ENCODE peak calls at places on chromosomes 13 and 19, in five cellular contexts. H is K562, Z is HepG2, G is GM12878, A is HL-60. K is an unnamed sample.

GRCh38 chr13:99970761-99971575 is 599 bp downstream of the ZIC5 start:
- DNase-seq in H (peak), Z (no peak), G (no peak), A (no peak), K (no peak)

GRCh38 chr13:68099616-68100015 is 869.5 kb upstream of the PCDH9 start:
- DNase-seq in H (no peak), Z (no peak), G (no peak), A (no peak), K (no peak)

GRCh38 chr13:75785130-75785529 is 149.0 kb downstream of the LMO7 start:
- DNase-seq in H (no peak), Z (no peak), G (no peak), A (no peak), K (no peak)

GRCh38 chr13:22926176-22927007 is 254.4 kb upstream of the SGCG start:
- DNase-seq in H (peak), Z (no peak), G (no peak), A (no peak), K (peak)

GRCh38 chr19:45040059-45040767 is 1.4 kb downstream of the CLASRP start:
- DNase-seq in H (no peak), Z (no peak), G (no peak), A (peak), K (no peak)

GRCh38 chr13:101959016-101959415 is 442.8 kb downstream of the FGF14 start:
- DNase-seq in H (no peak), Z (no peak), G (no peak), A (no peak), K (no peak)

GRCh38 chr13:79986890-79987289 is 354.0 kb downstream of the SPRY2 start:
- DNase-seq in H (no peak), Z (no peak), G (no peak), A (no peak), K (no peak)

GRCh38 chr13:24671367-24672117 is 8.7 kb upstream of the ATP12A start:
- DNase-seq in H (peak), Z (peak), G (no peak), A (no peak), K (no peak)

GRCh38 chr13:19622189-19622588 is 11.3 kb upstream of the MPHOSPH8 start:
- DNase-seq in H (no peak), Z (no peak), G (no peak), A (no peak), K (no peak)

GRCh38 chr13:108963276-108963810 is 333.9 kb downstream of the MYO16 start:
- DNase-seq in H (no peak), Z (no peak), G (no peak), A (no peak), K (no peak)

GRCh38 chr13:22243519-22244197 is 572.8 kb downstream of the FGF9 start:
- DNase-seq in H (no peak), Z (no peak), G (no peak), A (no peak), K (no peak)

GRCh38 chr19:46191356-46191755 is 38.2 kb upstream of the IGFL1 start:
- DNase-seq in H (no peak), Z (no peak), G (no peak), A (no peak), K (no peak)

GRCh38 chr19:48989701-48990291 is 3.3 kb downstream of the GYS1 start:
- DNase-seq in H (no peak), Z (no peak), G (no peak), A (no peak), K (no peak)

GRCh38 chr13:20570540-20570939 is 3.6 kb downstream of the IFT88 start:
- DNase-seq in H (no peak), Z (no peak), G (no peak), A (no peak), K (no peak)

GRCh38 chr19:17737690-17738153 is 13.6 kb upstream of the FCHO1 start:
- DNase-seq in H (no peak), Z (no peak), G (no peak), A (no peak), K (no peak)

GRCh38 chr13:50378513-50378970 is 363.3 kb downstream of the KCNRG start:
- DNase-seq in H (no peak), Z (no peak), G (no peak), A (no peak), K (no peak)

GRCh38 chr19:6238643-6239281 is 41.0 kb downstream of the MLLT1 start:
- DNase-seq in H (no peak), Z (no peak), G (no peak), A (no peak), K (no peak)

GRCh38 chr19:4582980-4583842 is 23.7 kb upstream of the SEMA6B start:
- DNase-seq in H (no peak), Z (peak), G (no peak), A (no peak), K (no peak)

GRCh38 chr13:26487781-26488180 is 69.7 kb upstream of the WASF3 start:
- DNase-seq in H (no peak), Z (no peak), G (no peak), A (no peak), K (no peak)

GRCh38 chr13:72638059-72638815 is 89.2 kb downstream of the MZT1 start:
- DNase-seq in H (no peak), Z (no peak), G (no peak), A (no peak), K (no peak)

GRCh38 chr19:31166206-31166605 is 183.0 kb downstream of the TSHZ3 start:
- DNase-seq in H (no peak), Z (no peak), G (no peak), A (no peak), K (no peak)

GRCh38 chr19:294819-295686 is 3.9 kb upstream of the PLPP2 start:
- DNase-seq in H (peak), Z (no peak), G (no peak), A (no peak), K (no peak)

GRCh38 chr13:35744566-35745203 is 268.2 kb upstream of the MAB21L1 start:
- DNase-seq in H (no peak), Z (no peak), G (no peak), A (no peak), K (no peak)

GRCh38 chr13:98585946-98586345 is 9.0 kb upstream of the STK24 start:
- DNase-seq in H (no peak), Z (no peak), G (no peak), A (no peak), K (no peak)

GRCh38 chr19:10290439-10290875 is 705 bp downstream of the ICAM5 start:
- DNase-seq in H (peak), Z (no peak), G (no peak), A (no peak), K (peak)

GRCh38 chr13:92313382-92313781 is 913.2 kb upstream of the GPC6 start:
- DNase-seq in H (no peak), Z (no peak), G (no peak), A (no peak), K (no peak)

GRCh38 chr13:74329978-74330377 is 195.8 kb upstream of the KLF12 start:
- DNase-seq in H (no peak), Z (no peak), G (no peak), A (no peak), K (no peak)

GRCh38 chr13:45695198-45695730 is 6.9 kb upstream of the CBY2 start:
- DNase-seq in H (no peak), Z (no peak), G (peak), A (peak), K (no peak)

GRCh38 chr13:26965976-26966375 is 205.4 kb upstream of the GPR12 start:
- DNase-seq in H (no peak), Z (no peak), G (no peak), A (no peak), K (no peak)

GRCh38 chr13:50376895-50377575 is 361.8 kb downstream of the KCNRG start:
- DNase-seq in H (peak), Z (peak), G (no peak), A (no peak), K (peak)

GRCh38 chr13:38577048-38577447 is 109.8 kb upstream of the FREM2 start:
- DNase-seq in H (peak), Z (peak), G (no peak), A (no peak), K (no peak)

GRCh38 chr13:21673592-21674270 is 2.9 kb downstream of the FGF9 start:
- DNase-seq in H (peak), Z (no peak), G (no peak), A (no peak), K (peak)

GRCh38 chr19:5775668-5776309 is 8.8 kb downstream of the PRR22 start:
- DNase-seq in H (no peak), Z (no peak), G (no peak), A (no peak), K (no peak)

GRCh38 chr13:26425439-26426358 is 131.8 kb upstream of the WASF3 start:
- DNase-seq in H (no peak), Z (peak), G (no peak), A (no peak), K (no peak)

GRCh38 chr13:95641961-95642621 is 2.4 kb downstream of the DZIP1 start:
- DNase-seq in H (no peak), Z (peak), G (no peak), A (no peak), K (no peak)

GRCh38 chr13:34037636-34038325 is 219.8 kb downstream of the RFC3 start:
- DNase-seq in H (no peak), Z (no peak), G (no peak), A (no peak), K (no peak)

GRCh38 chr13:34035178-34035577 is 217.2 kb downstream of the RFC3 start:
- DNase-seq in H (no peak), Z (no peak), G (no peak), A (no peak), K (no peak)

GRCh38 chr13:34038326-34039068 is 220.5 kb downstream of the RFC3 start:
- DNase-seq in H (no peak), Z (peak), G (peak), A (no peak), K (no peak)

GRCh38 chr13:34034411-34034810 is 216.5 kb downstream of the RFC3 start:
- DNase-seq in H (no peak), Z (no peak), G (no peak), A (no peak), K (no peak)

GRCh38 chr13:34035676-34036325 is 217.9 kb downstream of the RFC3 start:
- DNase-seq in H (no peak), Z (peak), G (no peak), A (no peak), K (no peak)
- TF ChIP-seq POLR2AphosphoS5 in H (no peak), Z (no peak), G (no peak), A (no peak), K (no peak)

GRCh38 chr13:29803221-29803620 is 47.2 kb downstream of the UBL3 start:
- DNase-seq in H (no peak), Z (no peak), G (no peak), A (no peak), K (no peak)
- TF ChIP-seq GABPA in H (no peak), Z (no peak), G (no peak), A (no peak), K (no peak)

GRCh38 chr19:18763674-18764590 is 27.2 kb downstream of the COMP start:
- DNase-seq in H (peak), Z (no peak), G (no peak), A (no peak), K (no peak)
- H3K27ac ChIP-seq in H (no peak), Z (no peak), G (no peak), A (no peak), K (no peak)

DNA sequence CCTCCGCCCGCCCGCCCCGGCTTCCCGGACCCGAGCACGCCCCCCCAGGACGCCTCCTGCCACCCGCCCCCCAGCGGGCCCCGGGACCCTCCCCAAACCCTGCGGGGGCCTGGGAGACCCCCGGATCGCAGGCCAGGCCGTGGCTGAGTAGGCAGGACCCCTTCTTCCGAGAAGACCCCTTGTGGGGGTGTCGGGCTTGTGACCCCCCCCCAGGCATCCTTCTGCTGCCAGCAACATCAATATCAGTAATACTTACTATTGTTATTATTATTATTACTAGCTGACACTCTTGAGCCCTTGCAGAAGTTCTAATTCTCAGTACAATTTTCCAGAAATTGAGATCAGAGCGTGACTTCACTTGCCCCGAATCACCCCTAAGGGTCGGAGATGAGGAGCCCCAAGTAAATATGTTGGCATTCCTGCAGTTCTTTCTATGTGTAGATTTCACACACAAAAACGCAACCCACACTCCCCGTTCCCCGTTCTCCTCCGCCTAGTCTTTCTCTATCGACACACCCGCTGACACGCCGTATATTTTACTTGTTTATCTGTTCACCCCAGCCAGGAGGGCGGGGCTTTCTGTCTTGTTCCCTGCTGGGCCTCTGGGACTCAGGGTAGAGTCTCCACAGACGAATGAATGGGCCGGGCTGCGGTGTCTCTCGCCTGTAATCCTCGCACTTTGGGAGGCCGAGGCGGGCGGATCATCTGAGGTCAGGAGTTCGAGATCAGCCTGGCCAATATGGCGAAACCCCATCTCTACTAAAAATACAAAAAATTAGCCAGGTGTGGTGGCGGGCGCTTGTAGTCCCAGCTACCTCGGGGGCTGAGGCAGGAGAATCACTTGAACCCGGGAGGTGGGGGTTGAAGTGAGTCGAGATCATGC is 14.7 kb downstream of the TLE5 start:
- DNase-seq in H (peak), Z (peak), G (no peak), A (no peak), K (peak)
- TF ChIP-seq POLR2AphosphoS5 in H (peak), Z (no peak), G (no peak), A (no peak), K (no peak)

K was measured in H1.